ENCODE peak calls at places on chromosomes 13 and 19, in four cellular contexts. E, T, S and A are unnamed samples.

GRCh38 chr13:70188567-70188966 is 80.3 kb upstream of the KLHL1 start:
- DNase-seq in E (no peak), T (no peak), S (no peak), A (no peak)

GRCh38 chr13:24866488-24866887 is 102.5 kb downstream of the RNF17 start:
- DNase-seq in E (no peak), S (no peak), T (no peak), A (no peak)

GRCh38 chr13:31781064-31781463 is 41.7 kb downstream of the RXFP2 start:
- DNase-seq in T (no peak), E (no peak), S (no peak), A (no peak)

GRCh38 chr13:26515721-26516120 is 41.8 kb upstream of the WASF3 start:
- DNase-seq in T (no peak), S (no peak), E (no peak), A (no peak)

GRCh38 chr13:107866007-107866665 is 349.2 kb downstream of the LIG4 start:
- DNase-seq in S (no peak), E (no peak), T (no peak), A (no peak)

GRCh38 chr19:11195169-11195568 is 2.2 kb downstream of the KANK2 start:
- DNase-seq in E (no peak), T (no peak), S (no peak), A (no peak)

GRCh38 chr19:11066326-11066725 is 22.9 kb upstream of the LDLR start:
- DNase-seq in S (no peak), E (no peak), T (no peak), A (no peak)

GRCh38 chr13:98520674-98521449 is 56.0 kb downstream of the STK24 start:
- DNase-seq in E (no peak), S (no peak), T (no peak), A (no peak)

GRCh38 chr19:18274303-18274775 is at the start of gene IQCN:
- DNase-seq in S (no peak), E (no peak), T (peak; percentile 50), A (no peak)

GRCh38 chr19:33204136-33204973 is 10.2 kb downstream of the LRP3 start:
- DNase-seq in T (no peak), S (no peak), E (no peak), A (no peak)

GRCh38 chr13:40600145-40600751 is 66.2 kb downstream of the FOXO1 start:
- DNase-seq in S (no peak), E (no peak), T (no peak), A (no peak)

GRCh38 chr19:22530042-22530441 is 104.1 kb upstream of the ZNF492 start:
- DNase-seq in S (no peak), E (no peak), T (no peak), A (no peak)

GRCh38 chr19:57110592-57111328 is 9.0 kb upstream of the USP29 start:
- DNase-seq in T (no peak), S (no peak), E (no peak), A (no peak)

GRCh38 chr13:95644611-95645052 is at the start of gene DZIP1:
- DNase-seq in T (peak; percentile 41), S (peak; percentile 72), E (no peak), A (no peak)

GRCh38 chr19:16371540-16371986 is 46.9 kb downstream of the KLF2 start:
- DNase-seq in E (no peak), T (peak; percentile 85), S (no peak), A (no peak)

GRCh38 chr13:97200081-97200942 is 21.8 kb upstream of the MBNL2 start:
- DNase-seq in T (no peak), E (no peak), S (no peak), A (no peak)

GRCh38 chr19:10747271-10747670 is 29.4 kb downstream of the DNM2 start:
- DNase-seq in T (peak; percentile 58), S (no peak), E (no peak), A (no peak)

GRCh38 chr19:50488795-50489194 is 12.1 kb upstream of the GARIN5A start:
- DNase-seq in S (no peak), E (no peak), T (no peak), A (no peak)

GRCh38 chr13:59680429-59681024 is 483.2 kb downstream of the DIAPH3 start:
- DNase-seq in E (no peak), T (no peak), S (no peak), A (no peak)

GRCh38 chr19:56507446-56508281 is at the start of gene ZNF471:
- DNase-seq in E (peak; percentile 97), T (peak; percentile 97), S (peak; percentile 92), A (peak; percentile 87)

GRCh38 chr13:34174671-34175145 is 356.8 kb downstream of the RFC3 start:
- DNase-seq in E (no peak), T (no peak), S (no peak), A (peak; percentile 61)

GRCh38 chr13:80361883-80362327 is 21.0 kb upstream of the SPRY2 start:
- DNase-seq in S (no peak), E (no peak), T (no peak), A (no peak)

GRCh38 chr19:55089279-55089944 is 13.7 kb downstream of the EPS8L1 start:
- DNase-seq in E (no peak), T (no peak), S (no peak), A (no peak)

GRCh38 chr19:48121909-48122371 is 11.3 kb upstream of the PLA2G4C start:
- DNase-seq in E (peak; percentile 78), T (no peak), S (peak; percentile 41), A (no peak)

GRCh38 chr19:41999878-42000208 is 5.8 kb upstream of the ATP1A3 start:
- DNase-seq in T (no peak), S (no peak), E (no peak), A (no peak)

GRCh38 chr13:25911020-25911419 is 140.8 kb downstream of the SHISA2 start:
- DNase-seq in T (no peak), S (no peak), E (no peak), A (no peak)

GRCh38 chr13:72504026-72504925 is 223.2 kb downstream of the MZT1 start:
- DNase-seq in E (no peak), S (no peak), T (no peak), A (peak; percentile 26)

GRCh38 chr19:16168465-16169081 is 4.8 kb downstream of the CIB3 start:
- DNase-seq in E (no peak), T (no peak), S (no peak), A (no peak)

GRCh38 chr13:66180806-66181205 is 1049.3 kb downstream of the PCDH9 start:
- DNase-seq in S (no peak), E (no peak), T (no peak), A (no peak)

GRCh38 chr19:41156207-41156606 is 36.8 kb upstream of the CYP2S1 start:
- DNase-seq in T (no peak), E (no peak), S (no peak), A (no peak)

GRCh38 chr19:5444431-5444830 is 10.8 kb upstream of the ZNRF4 start:
- DNase-seq in S (no peak), T (no peak), E (no peak), A (no peak)

GRCh38 chr19:56141416-56141992 is 417 bp downstream of the ZNF444 start:
- DNase-seq in E (no peak), T (no peak), S (no peak), A (no peak)

GRCh38 chr13:78137404-78138142 is 218.9 kb upstream of the EDNRB start:
- DNase-seq in E (no peak), T (no peak), S (peak; percentile 64), A (peak; percentile 14)

GRCh38 chr13:75385708-75386083 is 96.3 kb downstream of the TBC1D4 start:
- DNase-seq in T (no peak), E (no peak), S (no peak), A (no peak)

GRCh38 chr13:75390229-75390628 is 91.7 kb downstream of the TBC1D4 start:
- DNase-seq in T (no peak), S (no peak), E (no peak), A (no peak)

GRCh38 chr13:75383064-75383715 is 98.8 kb downstream of the TBC1D4 start:
- DNase-seq in T (no peak), S (no peak), E (no peak), A (no peak)

DNA sequence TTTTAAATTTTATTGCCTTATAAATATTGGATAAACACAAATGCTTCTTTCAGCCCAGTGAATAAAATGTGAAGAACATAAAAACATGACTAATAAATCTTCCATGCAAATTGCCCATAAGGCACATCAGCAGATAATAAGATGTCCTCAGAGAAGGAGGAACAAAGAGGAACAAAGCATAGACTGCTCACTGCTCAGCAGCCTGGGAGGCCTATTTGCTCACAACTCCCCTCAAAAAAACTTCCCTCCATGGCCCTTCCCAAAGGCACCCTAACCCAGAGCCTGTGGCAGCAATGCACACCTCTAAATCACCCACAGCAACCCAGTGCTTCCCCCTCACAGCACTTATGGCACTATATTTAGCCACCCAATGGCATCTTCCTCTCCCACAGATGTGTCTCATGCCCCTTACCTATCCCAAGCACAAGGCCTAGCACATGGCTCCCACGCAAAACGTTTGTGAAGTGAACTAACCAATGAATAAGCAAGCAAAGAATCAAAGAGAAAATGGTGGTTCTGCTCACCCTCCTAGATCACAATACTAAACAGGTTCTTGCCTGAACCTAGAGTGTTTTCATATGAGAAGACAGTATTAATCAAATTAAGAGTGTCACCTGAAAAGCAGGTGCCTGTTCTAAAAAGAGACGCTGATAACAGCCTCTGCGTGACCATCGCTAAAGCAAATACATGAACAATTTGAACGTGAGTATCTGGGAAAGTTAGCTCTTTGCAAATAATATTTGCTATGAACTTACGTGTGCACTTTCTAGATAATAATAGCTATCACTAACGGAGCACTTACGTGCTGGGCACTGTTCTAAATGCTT is 96.9 kb downstream of the TBC1D4 start:
- DNase-seq in T (no peak), E (no peak), S (no peak), A (no peak)
- H3K4me3 ChIP-seq in T (no peak overlapping the region), E (no peak overlapping the region), S (no peak overlapping the region), A (no peak overlapping the region)

GRCh38 chr13:114132419-114133121 is at the start of gene RASA3:
- DNase-seq in S (no peak), E (no peak), T (peak; percentile 82), A (no peak)
- TF ChIP-seq CTCF in S (no peak), E (no peak), T (no peak), A (no peak)

GRCh38 chr19:6556480-6556879 is 25.7 kb downstream of the TNFSF9 start:
- DNase-seq in T (no peak), S (no peak), E (no peak), A (no peak)

GRCh38 chr19:6556043-6556449 is 25.2 kb downstream of the TNFSF9 start:
- DNase-seq in T (no peak), E (no peak), S (no peak), A (no peak)

GRCh38 chr19:6551091-6551490 is 20.3 kb downstream of the TNFSF9 start:
- DNase-seq in S (no peak), T (no peak), E (no peak), A (no peak)

GRCh38 chr19:6551607-6552450 is 21.0 kb downstream of the TNFSF9 start:
- DNase-seq in E (no peak), S (no peak), T (no peak), A (no peak)
- H3K4me3 ChIP-seq in E (no peak overlapping the region), S (no peak overlapping the region), T (no peak overlapping the region), A (no peak overlapping the region)

DNA sequence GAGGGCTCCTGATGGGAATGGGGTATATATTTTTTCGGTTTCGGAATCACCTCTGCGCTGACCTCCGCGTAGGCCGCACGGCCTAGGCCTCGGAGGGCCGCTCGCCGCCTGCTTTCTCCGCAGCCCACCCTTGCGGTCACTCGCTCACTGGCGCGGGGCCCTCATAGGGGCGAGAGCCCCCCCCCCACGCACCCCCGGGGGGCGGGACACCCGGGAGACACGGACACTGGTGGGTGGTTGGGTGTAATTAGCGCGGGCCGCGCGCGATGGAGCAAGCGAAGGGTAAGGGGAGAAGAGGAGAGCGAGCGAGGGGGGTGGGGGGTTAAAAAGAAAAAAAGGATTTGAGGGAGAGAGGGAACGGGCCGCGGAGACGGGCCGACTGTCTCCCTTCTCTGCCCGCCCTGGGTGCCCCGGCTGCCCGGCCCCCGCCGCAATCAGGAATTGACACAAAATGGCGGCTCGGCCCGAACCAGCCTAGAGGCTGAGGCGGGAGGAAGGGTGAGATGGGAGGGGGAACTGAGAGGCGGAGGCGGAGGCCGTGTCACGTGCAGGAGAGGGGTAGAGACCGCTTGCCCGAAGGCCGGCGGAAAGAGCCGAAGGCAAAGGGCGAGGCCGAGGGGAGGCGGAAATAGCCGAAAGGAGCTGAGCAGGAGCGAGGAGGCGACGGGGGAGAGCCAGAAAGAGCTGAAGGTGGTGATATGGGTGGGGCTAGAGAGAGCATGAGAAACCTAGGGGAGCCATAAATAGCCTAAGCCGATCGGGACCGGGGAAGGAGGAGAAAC is 721 bp downstream of the ZC3H4 start:
- DNase-seq in T (peak; percentile 99), S (peak; percentile 98), E (peak; percentile 99), A (peak; percentile 95)
- TF ChIP-seq CTCF in T (no peak), S (no peak), E (no peak), A (no peak)